ENCODE peak calls at places on chromosomes 4 and X, in ten cellular contexts. Z is activated CD4-positive, alpha-beta T cell treated with anti-CD3 and anti-CD28 coated beads for 24 hours; X is NCI-H1694; Y is progenitor cell of endocrine pancreas; T is NCI-H510A; B is GM23248; A is cardiac fibroblast; W is psoas muscle; O is T-helper 2 cell; V is RWPE2. D is an unnamed sample.

GRCh38 chr4:5980436-5981155 is 37.6 kb downstream of the C4orf50 start:
- DNase-seq in Z (no peak), A (peak; percentile 4), B (no peak), Y (no peak), O (no peak), W (no peak), T (no peak), X (peak; percentile 64), V (no peak), D (no peak)

GRCh38 chr4:4599886-4600285 is 58.0 kb upstream of the STX18 start:
- DNase-seq in Y (no peak), W (no peak), A (no peak), X (peak; percentile 6), Z (no peak), T (no peak), B (no peak), V (no peak), O (no peak), D (no peak)

GRCh38 chr4:8171941-8172924 is 13.6 kb upstream of the ABLIM2 start:
- DNase-seq in A (no peak), X (no peak), T (no peak), V (no peak), W (no peak), Y (no peak), Z (peak; percentile 35), O (no peak), B (no peak), D (no peak)

GRCh38 chr4:181650033-181650825 is 593.0 kb upstream of the TENM3 start:
- DNase-seq in X (no peak), W (no peak), Z (no peak), Y (no peak), A (peak; percentile 47), B (peak; percentile 11), T (no peak), V (no peak), O (no peak), D (no peak)

GRCh38 chr4:163679189-163679588 is 184.7 kb downstream of the TMA16 start:
- DNase-seq in A (peak; percentile 13), Y (no peak), O (no peak), X (no peak), B (peak; percentile 15), Z (no peak), V (no peak), T (no peak), W (no peak), D (no peak)

GRCh38 chr4:75545526-75545925 is 10.3 kb upstream of the ODAPH start:
- DNase-seq in Z (no peak), X (no peak), O (no peak), T (no peak), W (no peak), V (no peak), B (peak; percentile 74), Y (no peak), A (peak; percentile 58), D (no peak)

GRCh38 chr4:2442175-2442993 is 23.6 kb downstream of the CFAP99 start:
- DNase-seq in Y (no peak), X (no peak), B (no peak), O (no peak), V (no peak), A (no peak), W (no peak), T (no peak), Z (no peak), D (no peak)

GRCh38 chr4:176150704-176151103 is 44.7 kb downstream of the SPATA4 start:
- DNase-seq in Z (no peak), T (no peak), O (no peak), V (no peak), B (no peak), A (no peak), Y (no peak), W (no peak), X (no peak), D (no peak)

GRCh38 chrX:134480061-134480460 is 20.1 kb downstream of the HPRT1 start:
- DNase-seq in T (no peak), Y (no peak), X (no peak), V (no peak), W (no peak), A (peak; percentile 49), Z (no peak), B (peak; percentile 55), O (no peak), D (no peak)

GRCh38 chr4:109682875-109683274 is 20.4 kb downstream of the CASP6 start:
- DNase-seq in Z (no peak), V (no peak), T (no peak), B (no peak), Y (no peak), W (no peak), O (no peak), X (no peak), A (no peak), D (no peak)

GRCh38 chr4:175071123-175071522 is 153.0 kb downstream of the ADAM29 start:
- DNase-seq in O (no peak), V (no peak), X (no peak), B (no peak), W (no peak), Z (no peak), A (no peak), T (no peak), Y (no peak), D (no peak)

GRCh38 chr4:112007361-112007760 is 137.9 kb upstream of the FAM241A start:
- DNase-seq in V (no peak), Z (no peak), W (no peak), B (no peak), T (no peak), A (no peak), O (no peak), X (no peak), Y (no peak), D (no peak)

GRCh38 chrX:17376381-17377046 is 1.5 kb downstream of the NHS start:
- DNase-seq in X (no peak), A (peak; percentile 1), Z (no peak), O (no peak), V (no peak), B (peak; percentile 47), Y (no peak), T (peak; percentile 3), W (peak; percentile 17), D (no peak)

GRCh38 chrX:3006500-3006899 is at the start of gene ARSH:
- DNase-seq in X (no peak), B (no peak), T (no peak), W (no peak), Z (no peak), V (no peak), A (no peak), Y (no peak), O (no peak), D (no peak)

GRCh38 chr4:103648541-103648940 is 71.2 kb downstream of the TACR3 start:
- DNase-seq in X (no peak), Z (no peak), Y (no peak), O (no peak), W (no peak), V (no peak), B (no peak), T (no peak), A (no peak), D (no peak)

GRCh38 chrX:19739683-19740082 is 147.7 kb downstream of the SH3KBP1 start:
- DNase-seq in W (peak; percentile 53), B (peak; percentile 82), T (peak; percentile 7), A (peak; percentile 81), X (peak; percentile 3), Y (no peak), V (no peak), O (peak; percentile 11), Z (no peak), D (no peak)

GRCh38 chr4:20432098-20432497 is 180.4 kb downstream of the SLIT2 start:
- DNase-seq in A (peak; percentile 58), B (peak; percentile 72), X (no peak), Z (no peak), T (no peak), Y (no peak), O (no peak), V (no peak), W (no peak), D (no peak)

GRCh38 chrX:15447985-15448639 is 45.0 kb downstream of the PIR start:
- DNase-seq in W (no peak), Y (no peak), B (peak; percentile 49), A (peak; percentile 30), T (no peak), O (no peak), Z (no peak), X (no peak), V (no peak), D (no peak)

GRCh38 chr4:98546910-98547544 is 111.4 kb downstream of the TSPAN5 start:
- DNase-seq in T (no peak), W (no peak), X (peak; percentile 55), O (no peak), V (no peak), B (peak; percentile 86), A (peak; percentile 65), Z (no peak), Y (no peak), D (no peak)

GRCh38 chr4:168716411-168717129 is 219.7 kb downstream of the PALLD start:
- DNase-seq in O (no peak), V (no peak), B (no peak), T (no peak), Z (no peak), A (peak; percentile 51), W (no peak), X (no peak), Y (no peak), D (no peak)

GRCh38 chr4:182560358-182560757 is 317.2 kb downstream of the TENM3 start:
- DNase-seq in B (no peak), Y (no peak), V (no peak), Z (no peak), X (peak; percentile 9), W (no peak), T (no peak), O (no peak), A (peak; percentile 5), D (no peak)

GRCh38 chr4:151197258-151197657 is 79.7 kb upstream of the PRSS48 start:
- DNase-seq in B (peak; percentile 95), Z (no peak), Y (no peak), O (no peak), T (no peak), W (peak; percentile 18), V (no peak), A (peak; percentile 66), X (no peak), D (no peak)

GRCh38 chr4:181821039-181822004 is 421.9 kb upstream of the TENM3 start:
- DNase-seq in Y (no peak), Z (no peak), X (no peak), W (no peak), O (no peak), B (peak; percentile 10), A (peak; percentile 20), T (no peak), V (no peak), D (no peak)

GRCh38 chr4:123892997-123893745 is 496.6 kb downstream of the SPRY1 start:
- DNase-seq in O (no peak), Z (no peak), B (peak; percentile 43), W (no peak), V (no peak), A (peak; percentile 70), X (no peak), T (no peak), Y (no peak), D (no peak)

GRCh38 chrX:120238947-120239346 is 11.7 kb upstream of the ZBTB33 start:
- DNase-seq in A (no peak), X (no peak), Z (no peak), Y (no peak), B (no peak), T (no peak), O (no peak), W (no peak), V (no peak), D (no peak)

GRCh38 chr4:174214102-174214878 is 69.2 kb downstream of the FBXO8 start:
- DNase-seq in X (no peak), W (no peak), Y (no peak), T (no peak), A (no peak), B (peak; percentile 39), Z (no peak), V (no peak), O (no peak), D (no peak)

GRCh38 chr4:81723927-81724587 is 252.3 kb upstream of the RASGEF1B start:
- DNase-seq in T (no peak), O (no peak), X (no peak), Y (no peak), A (peak; percentile 15), V (no peak), B (no peak), Z (no peak), W (no peak), D (no peak)

GRCh38 chr4:186500721-186501304 is 54.6 kb downstream of the MTNR1A start:
- DNase-seq in V (peak; percentile 71), Z (no peak), O (no peak), T (peak; percentile 78), A (no peak), X (no peak), B (no peak), Y (no peak), W (no peak), D (no peak)

D was measured in NK-92 treated with Interleukin-12 subunit alpha and Interleukin-12 subunit beta, amount 100 ng/mL, for 24 hours.